ENCODE peak calls at places on chromosomes 2 and 18, in six cellular contexts. K is uterus; P is CD4-positive, alpha-beta T cell; O is Peyer's patch; Y is endodermal cell; F is adrenal gland. I is an unnamed sample.
A peak's percentile ranks its signal among the peaks of the same experiment; 100 is the strongest.

GRCh38 chr18:41128545-41128944 is 826.5 kb upstream of the PIK3C3 start:
- DNase-seq in P (no peak), K (no peak), O (no peak), F (no peak), Y (no peak), I (no peak)

GRCh38 chr2:196354186-196354585 is 182.8 kb upstream of the STK17B start:
- DNase-seq in P (no peak), F (no peak), Y (peak; percentile 49), O (no peak), K (no peak), I (no peak)

GRCh38 chr2:225889452-225889851 is 489.9 kb downstream of the NYAP2 start:
- DNase-seq in O (no peak), Y (no peak), P (no peak), F (peak; percentile 22), K (no peak), I (no peak)

GRCh38 chr2:63488118-63488713 is 100.1 kb downstream of the WDPCP start:
- DNase-seq in O (no peak), F (peak; percentile 24), K (no peak), Y (peak; percentile 52), P (no peak), I (no peak)

GRCh38 chr2:61995059-61995458 is 89.6 kb downstream of the COMMD1 start:
- DNase-seq in Y (no peak), O (no peak), K (no peak), F (no peak), P (no peak), I (no peak)

GRCh38 chr2:139201516-139201915 is 421.3 kb upstream of the NXPH2 start:
- DNase-seq in K (no peak), P (no peak), O (no peak), Y (no peak), F (no peak), I (no peak)

GRCh38 chr2:217553202-217553601 is 449.6 kb downstream of the TNS1 start:
- DNase-seq in K (no peak), P (no peak), F (no peak), Y (peak; percentile 52), O (no peak), I (no peak)

GRCh38 chr2:233553366-233553765 is 13.2 kb downstream of the USP40 start:
- DNase-seq in Y (no peak), K (no peak), F (no peak), O (no peak), P (no peak), I (no peak)

GRCh38 chr2:152566034-152566727 is 151.1 kb downstream of the PRPF40A start:
- DNase-seq in O (no peak), Y (no peak), K (no peak), P (no peak), F (no peak), I (no peak)

GRCh38 chr2:136310797-136311558 is 193.0 kb upstream of the CXCR4 start:
- DNase-seq in K (no peak), P (no peak), O (no peak), F (no peak), Y (no peak), I (no peak)

GRCh38 chr18:26685438-26686173 is 137.3 kb upstream of the KCTD1 start:
- DNase-seq in Y (peak; percentile 54), O (no peak), P (no peak), F (no peak), K (no peak), I (no peak)

GRCh38 chr2:158580760-158581159 is 124.0 kb downstream of the PKP4 start:
- DNase-seq in P (no peak), O (peak; percentile 55), Y (no peak), K (no peak), F (no peak), I (no peak)

GRCh38 chr2:12819098-12819465 is 102.3 kb downstream of the TRIB2 start:
- DNase-seq in K (peak; percentile 82), Y (no peak), F (peak; percentile 81), O (no peak), P (no peak), I (peak; percentile 85)

GRCh38 chr2:150162241-150162942 is 325.1 kb downstream of the RND3 start:
- DNase-seq in F (no peak), Y (no peak), P (no peak), K (no peak), O (no peak), I (no peak)

GRCh38 chr2:168434164-168434563 is 21.9 kb upstream of the CERS6 start:
- DNase-seq in P (no peak), O (peak; percentile 62), F (peak; percentile 27), Y (no peak), K (no peak), I (no peak)

GRCh38 chr2:119264781-119265692 is 41.4 kb downstream of the STEAP3 start:
- DNase-seq in P (no peak), O (peak; percentile 65), K (no peak), Y (peak; percentile 89), F (peak; percentile 48), I (no peak)

GRCh38 chr2:43419886-43420285 is 176.0 kb downstream of the THADA start:
- DNase-seq in F (no peak), O (no peak), Y (no peak), P (no peak), K (no peak), I (no peak)

GRCh38 chr2:133667085-133667484 is 98.8 kb upstream of the NCKAP5 start:
- DNase-seq in F (no peak), O (no peak), Y (no peak), K (no peak), P (no peak), I (no peak)

GRCh38 chr2:96856776-96857673 is 791 bp downstream of the ANKRD39 start:
- DNase-seq in O (no peak), P (no peak), Y (peak; percentile 75), K (no peak), F (no peak), I (peak; percentile 79)

GRCh38 chr18:13909141-13909540 is 6.2 kb downstream of the MC2R start:
- DNase-seq in Y (no peak), P (no peak), K (no peak), O (no peak), F (no peak), I (no peak)

GRCh38 chr18:22800551-22800951 is 132.6 kb upstream of the RBBP8 start:
- DNase-seq in F (no peak), Y (no peak), O (no peak), P (no peak), K (peak; percentile 47), I (peak; percentile 68)

GRCh38 chr2:129748653-129749052 is 230.8 kb upstream of the RAB6C start:
- DNase-seq in O (no peak), F (no peak), P (no peak), K (no peak), Y (peak; percentile 62), I (peak; percentile 16)

GRCh38 chr2:178478102-178478441 is 328 bp downstream of the FKBP7 start:
- DNase-seq in F (no peak), K (no peak), P (no peak), Y (no peak), O (no peak), I (no peak)

GRCh38 chr2:161102770-161103450 is 57.3 kb upstream of the TANK start:
- DNase-seq in Y (no peak), P (no peak), F (no peak), K (no peak), O (no peak), I (no peak)

GRCh38 chr2:183740241-183740640 is 616.0 kb downstream of the NUP35 start:
- DNase-seq in P (no peak), K (no peak), Y (no peak), F (no peak), O (no peak), I (no peak)

DNA sequence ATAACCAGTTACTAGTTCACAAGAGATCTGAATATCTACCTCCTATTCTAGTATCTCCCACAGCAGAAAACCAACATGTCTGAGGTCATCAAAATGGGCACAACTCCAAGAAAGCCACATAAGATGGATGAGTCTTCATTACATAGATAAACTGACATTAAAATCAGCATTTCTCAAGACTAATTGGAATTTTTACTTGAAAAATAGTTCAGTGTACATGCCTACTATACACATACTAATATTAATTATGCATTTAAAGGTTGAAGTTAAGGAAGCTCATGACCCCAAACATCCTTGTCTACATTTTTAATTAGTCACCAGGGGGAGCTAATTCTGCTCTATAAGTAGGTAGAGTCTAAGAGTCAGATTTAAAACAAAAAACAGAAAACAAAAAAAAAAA is 41.9 kb downstream of the ZNF521 start:
- DNase-seq in K (no peak), P (no peak), F (peak; percentile 33), O (no peak), Y (no peak), I (no peak)
- TF ChIP-seq CTCF in K (no peak), P (no peak), F (no peak), O (no peak), Y (peak; percentile 71), I (no peak)

GRCh38 chr18:57589162-57589561 is 2.7 kb upstream of the FECH start:
- DNase-seq in P (no peak), Y (no peak), K (no peak), F (no peak), O (no peak), I (no peak)

GRCh38 chr18:57585846-57586242 is 658 bp downstream of the FECH start:
- DNase-seq in F (no peak), Y (no peak), P (no peak), K (no peak), O (no peak), I (no peak)

GRCh38 chr18:57587262-57587661 is 760 bp upstream of the FECH start:
- DNase-seq in P (no peak), F (no peak), O (no peak), K (no peak), Y (no peak), I (no peak)

GRCh38 chr18:57585421-57585820 is 1.1 kb downstream of the FECH start:
- DNase-seq in F (no peak), K (no peak), O (no peak), P (no peak), Y (no peak), I (no peak)

GRCh38 chr18:57586243-57587049 is at the start of gene FECH:
- DNase-seq in K (peak; percentile 82), O (peak; percentile 88), F (peak; percentile 86), Y (peak; percentile 85), P (peak; percentile 61), I (peak; percentile 85)
- TF ChIP-seq CTCF in K (no peak), O (peak; percentile 38), F (peak; percentile 12), Y (peak; percentile 20), P (no peak), I (no peak)

GRCh38 chr2:190547914-190548313 is 13.4 kb upstream of the NEMP2 start:
- DNase-seq in P (no peak), F (no peak), K (no peak), O (no peak), Y (no peak), I (no peak)

GRCh38 chr2:190551928-190552327 is 17.4 kb upstream of the NEMP2 start:
- DNase-seq in K (no peak), O (no peak), P (no peak), F (no peak), Y (no peak), I (no peak)

GRCh38 chr2:190553254-190553653 is 18.7 kb upstream of the NEMP2 start:
- DNase-seq in F (no peak), P (no peak), Y (no peak), K (no peak), O (no peak), I (no peak)

GRCh38 chr2:190546734-190547133 is 12.2 kb upstream of the NEMP2 start:
- DNase-seq in Y (no peak), F (no peak), K (no peak), O (no peak), P (no peak), I (no peak)

GRCh38 chr2:190550137-190550536 is 15.6 kb upstream of the NEMP2 start:
- DNase-seq in K (no peak), P (no peak), O (no peak), F (no peak), Y (no peak), I (no peak)
- TF ChIP-seq CTCF in K (no peak), P (no peak), O (no peak), F (no peak), Y (peak; percentile 44), I (no peak)

GRCh38 chr2:241507430-241508239 is 749 bp downstream of the STK25 start:
- DNase-seq in F (peak; percentile 56), P (no peak), K (no peak), O (no peak), Y (peak; percentile 81), I (no peak)
- TF ChIP-seq CTCF in F (no peak), P (no peak), K (no peak), O (no peak), Y (peak; percentile 62), I (no peak)

I was measured in suprapubic skin.